ENCODE peak calls at places on chromosomes 4 and X, in six cellular contexts. One of them, this sample, is unnamed.

GRCh38 chrX:12894074-12894691 is 12.2 kb upstream of the TLR8 start:
- DNase-seq in fibroblast of lung: peak
- DNase-seq in H9: no peak
- DNase-seq in mammary epithelial cell: no peak
- DNase-seq in MM.1S: peak
- DNase-seq in GM23248: peak
- DNase-seq in this sample: peak

GRCh38 chr4:105158837-105159236 is 12.2 kb downstream of the TET2 start:
- DNase-seq in fibroblast of lung: peak
- DNase-seq in H9: no peak
- DNase-seq in mammary epithelial cell: no peak
- DNase-seq in MM.1S: no peak
- DNase-seq in GM23248: no peak
- DNase-seq in this sample: no peak

GRCh38 chr4:52640808-52641595 is 18.1 kb downstream of the USP46 start:
- DNase-seq in fibroblast of lung: peak
- DNase-seq in H9: no peak
- DNase-seq in mammary epithelial cell: peak
- DNase-seq in MM.1S: no peak
- DNase-seq in GM23248: peak
- DNase-seq in this sample: no peak

GRCh38 chrX:107677501-107677901 is 49.2 kb downstream of the PRPS1 start:
- DNase-seq in fibroblast of lung: peak
- DNase-seq in H9: no peak
- DNase-seq in mammary epithelial cell: peak
- DNase-seq in MM.1S: no peak
- DNase-seq in GM23248: peak
- DNase-seq in this sample: no peak

GRCh38 chrX:21394792-21395191 is 20.6 kb downstream of the CNKSR2 start:
- DNase-seq in fibroblast of lung: no peak
- DNase-seq in H9: no peak
- DNase-seq in mammary epithelial cell: no peak
- DNase-seq in MM.1S: no peak
- DNase-seq in GM23248: no peak
- DNase-seq in this sample: no peak

GRCh38 chr4:157702821-157703220 is 470.0 kb downstream of the GASK1B start:
- DNase-seq in fibroblast of lung: no peak
- DNase-seq in H9: no peak
- DNase-seq in mammary epithelial cell: no peak
- DNase-seq in MM.1S: no peak
- DNase-seq in GM23248: no peak
- DNase-seq in this sample: no peak

GRCh38 chr4:77012726-77013125 is 63.1 kb downstream of the CCNI start:
- DNase-seq in fibroblast of lung: peak
- DNase-seq in H9: no peak
- DNase-seq in mammary epithelial cell: no peak
- DNase-seq in MM.1S: no peak
- DNase-seq in GM23248: no peak
- DNase-seq in this sample: no peak

GRCh38 chr4:81965454-81965853 is 408.3 kb downstream of the HNRNPD start:
- DNase-seq in fibroblast of lung: no peak
- DNase-seq in H9: no peak
- DNase-seq in mammary epithelial cell: no peak
- DNase-seq in MM.1S: peak
- DNase-seq in GM23248: no peak
- DNase-seq in this sample: no peak

GRCh38 chr4:91567594-91567993 is 736.2 kb upstream of the GRID2 start:
- DNase-seq in fibroblast of lung: no peak
- DNase-seq in H9: no peak
- DNase-seq in mammary epithelial cell: no peak
- DNase-seq in MM.1S: no peak
- DNase-seq in GM23248: no peak
- DNase-seq in this sample: no peak

GRCh38 chr4:162499478-162499877 is 335.7 kb upstream of the FSTL5 start:
- DNase-seq in fibroblast of lung: no peak
- DNase-seq in H9: no peak
- DNase-seq in mammary epithelial cell: no peak
- DNase-seq in MM.1S: no peak
- DNase-seq in GM23248: peak
- DNase-seq in this sample: no peak

GRCh38 chrX:109463729-109464128 is 18.2 kb downstream of the GUCY2F start:
- DNase-seq in fibroblast of lung: no peak
- DNase-seq in H9: no peak
- DNase-seq in mammary epithelial cell: no peak
- DNase-seq in MM.1S: no peak
- DNase-seq in GM23248: no peak
- DNase-seq in this sample: no peak

GRCh38 chr4:62260256-62260655 is 1060.1 kb downstream of the ADGRL3 start:
- DNase-seq in fibroblast of lung: no peak
- DNase-seq in H9: no peak
- DNase-seq in mammary epithelial cell: no peak
- DNase-seq in MM.1S: no peak
- DNase-seq in GM23248: no peak
- DNase-seq in this sample: no peak

GRCh38 chr4:6674500-6675149 is 19.1 kb upstream of the S100P start:
- DNase-seq in fibroblast of lung: peak
- DNase-seq in H9: no peak
- DNase-seq in mammary epithelial cell: peak
- DNase-seq in MM.1S: peak
- DNase-seq in GM23248: peak
- DNase-seq in this sample: peak

GRCh38 chr4:76950846-76951321 is 1.3 kb downstream of the SEPTIN11 start:
- DNase-seq in fibroblast of lung: peak
- DNase-seq in H9: peak
- DNase-seq in mammary epithelial cell: peak
- DNase-seq in MM.1S: peak
- DNase-seq in GM23248: peak
- DNase-seq in this sample: peak

GRCh38 chrX:69165116-69165651 is at the start of gene PJA1:
- DNase-seq in fibroblast of lung: peak
- DNase-seq in H9: peak
- DNase-seq in mammary epithelial cell: peak
- DNase-seq in MM.1S: peak
- DNase-seq in GM23248: peak
- DNase-seq in this sample: peak

GRCh38 chr4:76750716-76751115 is 147.2 kb downstream of the SOWAHB start:
- DNase-seq in fibroblast of lung: no peak
- DNase-seq in H9: no peak
- DNase-seq in mammary epithelial cell: no peak
- DNase-seq in MM.1S: no peak
- DNase-seq in GM23248: no peak
- DNase-seq in this sample: no peak

GRCh38 chr4:1091561-1091995 is 21.8 kb downstream of the RNF212 start:
- DNase-seq in fibroblast of lung: no peak
- DNase-seq in H9: peak
- DNase-seq in mammary epithelial cell: no peak
- DNase-seq in MM.1S: no peak
- DNase-seq in GM23248: no peak
- DNase-seq in this sample: no peak

GRCh38 chrX:33171071-33171470 is 40.3 kb downstream of the DMD start:
- DNase-seq in fibroblast of lung: no peak
- DNase-seq in H9: no peak
- DNase-seq in mammary epithelial cell: no peak
- DNase-seq in MM.1S: no peak
- DNase-seq in GM23248: no peak
- DNase-seq in this sample: no peak

GRCh38 chr4:67939195-67939594 is 24.1 kb downstream of the TMPRSS11A start:
- DNase-seq in fibroblast of lung: no peak
- DNase-seq in H9: no peak
- DNase-seq in mammary epithelial cell: no peak
- DNase-seq in MM.1S: no peak
- DNase-seq in GM23248: no peak
- DNase-seq in this sample: no peak

GRCh38 chrX:73850124-73851013 is 287.4 kb downstream of the CHIC1 start:
- DNase-seq in fibroblast of lung: peak
- DNase-seq in H9: no peak
- DNase-seq in mammary epithelial cell: peak
- DNase-seq in MM.1S: peak
- DNase-seq in GM23248: peak
- DNase-seq in this sample: peak

GRCh38 chr4:153204247-153205027 is at the start of gene TRIM2:
- DNase-seq in fibroblast of lung: peak
- DNase-seq in H9: peak
- DNase-seq in mammary epithelial cell: no peak
- DNase-seq in MM.1S: no peak
- DNase-seq in GM23248: peak
- DNase-seq in this sample: peak

GRCh38 chr4:83503974-83504373 is 19.1 kb upstream of the ABRAXAS1 start:
- DNase-seq in fibroblast of lung: no peak
- DNase-seq in H9: no peak
- DNase-seq in mammary epithelial cell: no peak
- DNase-seq in MM.1S: no peak
- DNase-seq in GM23248: no peak
- DNase-seq in this sample: no peak

GRCh38 chr4:122045533-122045932 is 93.7 kb upstream of the TRPC3 start:
- DNase-seq in fibroblast of lung: peak
- DNase-seq in H9: no peak
- DNase-seq in mammary epithelial cell: peak
- DNase-seq in MM.1S: no peak
- DNase-seq in GM23248: peak
- DNase-seq in this sample: no peak

GRCh38 chr4:112125416-112125815 is 19.8 kb upstream of the FAM241A start:
- DNase-seq in fibroblast of lung: no peak
- DNase-seq in H9: no peak
- DNase-seq in mammary epithelial cell: no peak
- DNase-seq in MM.1S: no peak
- DNase-seq in GM23248: no peak
- DNase-seq in this sample: no peak

GRCh38 chr4:47612116-47613023 is 127.3 kb downstream of the ATP10D start:
- DNase-seq in fibroblast of lung: no peak
- DNase-seq in H9: no peak
- DNase-seq in mammary epithelial cell: peak
- DNase-seq in MM.1S: no peak
- DNase-seq in GM23248: peak
- DNase-seq in this sample: no peak

GRCh38 chr4:38815879-38816782 is 11.5 kb upstream of the TLR1 start:
- DNase-seq in fibroblast of lung: peak
- DNase-seq in H9: no peak
- DNase-seq in mammary epithelial cell: peak
- DNase-seq in MM.1S: peak
- DNase-seq in GM23248: no peak
- DNase-seq in this sample: no peak

GRCh38 chrX:2485789-2486345 is 14.9 kb downstream of the DHRSX start:
- DNase-seq in fibroblast of lung: no peak
- DNase-seq in H9: no peak
- DNase-seq in mammary epithelial cell: no peak
- DNase-seq in MM.1S: no peak
- DNase-seq in GM23248: peak
- DNase-seq in this sample: no peak

GRCh38 chrX:2485460-2485753 is 15.4 kb downstream of the DHRSX start:
- DNase-seq in fibroblast of lung: peak
- DNase-seq in H9: no peak
- DNase-seq in mammary epithelial cell: no peak
- DNase-seq in MM.1S: no peak
- DNase-seq in GM23248: no peak
- DNase-seq in this sample: no peak

GRCh38 chrX:2487366-2487765 is 13.4 kb downstream of the DHRSX start:
- DNase-seq in fibroblast of lung: no peak
- DNase-seq in H9: no peak
- DNase-seq in mammary epithelial cell: no peak
- DNase-seq in MM.1S: no peak
- DNase-seq in GM23248: no peak
- DNase-seq in this sample: no peak

GRCh38 chrX:2484721-2485459 is 15.9 kb downstream of the DHRSX start:
- DNase-seq in fibroblast of lung: peak
- DNase-seq in H9: no peak
- DNase-seq in mammary epithelial cell: no peak
- DNase-seq in MM.1S: no peak
- DNase-seq in GM23248: peak
- DNase-seq in this sample: no peak

GRCh38 chrX:2486476-2487133 is 14.2 kb downstream of the DHRSX start:
- DNase-seq in fibroblast of lung: no peak
- DNase-seq in H9: no peak
- DNase-seq in mammary epithelial cell: no peak
- DNase-seq in MM.1S: no peak
- DNase-seq in GM23248: no peak
- DNase-seq in this sample: no peak
- H3K9ac ChIP-seq in fibroblast of lung: no peak
- H3K9ac ChIP-seq in H9: no peak
- H3K9ac ChIP-seq in mammary epithelial cell: no peak
- H3K9ac ChIP-seq in MM.1S: no peak
- H3K9ac ChIP-seq in GM23248: peak
- H3K9ac ChIP-seq in this sample: no peak

GRCh38 chr4:139815646-139816601 is 150.3 kb downstream of the MGST2 start:
- DNase-seq in fibroblast of lung: peak
- DNase-seq in H9: peak
- DNase-seq in mammary epithelial cell: no peak
- DNase-seq in MM.1S: no peak
- DNase-seq in GM23248: peak
- DNase-seq in this sample: no peak
- H3K9ac ChIP-seq in fibroblast of lung: peak
- H3K9ac ChIP-seq in H9: peak
- H3K9ac ChIP-seq in mammary epithelial cell: no peak
- H3K9ac ChIP-seq in MM.1S: no peak
- H3K9ac ChIP-seq in GM23248: peak
- H3K9ac ChIP-seq in this sample: no peak

GRCh38 chr4:94976371-94977011 is 218.7 kb downstream of the BMPR1B start:
- DNase-seq in fibroblast of lung: peak
- DNase-seq in H9: no peak
- DNase-seq in mammary epithelial cell: peak
- DNase-seq in MM.1S: no peak
- DNase-seq in GM23248: peak
- DNase-seq in this sample: no peak
- H3K9ac ChIP-seq in fibroblast of lung: no peak
- H3K9ac ChIP-seq in H9: no peak
- H3K9ac ChIP-seq in mammary epithelial cell: no peak
- H3K9ac ChIP-seq in MM.1S: no peak
- H3K9ac ChIP-seq in GM23248: no peak
- H3K9ac ChIP-seq in this sample: no peak

GRCh38 chr4:15811703-15812325 is 33.7 kb downstream of the CD38 start:
- DNase-seq in fibroblast of lung: no peak
- DNase-seq in H9: no peak
- DNase-seq in mammary epithelial cell: no peak
- DNase-seq in MM.1S: no peak
- DNase-seq in GM23248: no peak
- DNase-seq in this sample: no peak

GRCh38 chr4:15805583-15806517 is 27.7 kb downstream of the CD38 start:
- DNase-seq in fibroblast of lung: peak
- DNase-seq in H9: peak
- DNase-seq in mammary epithelial cell: peak
- DNase-seq in MM.1S: peak
- DNase-seq in GM23248: peak
- DNase-seq in this sample: peak

GRCh38 chr4:15809058-15809457 is 30.9 kb downstream of the CD38 start:
- DNase-seq in fibroblast of lung: no peak
- DNase-seq in H9: no peak
- DNase-seq in mammary epithelial cell: no peak
- DNase-seq in MM.1S: peak
- DNase-seq in GM23248: no peak
- DNase-seq in this sample: no peak

GRCh38 chr4:15809473-15809872 is 31.3 kb downstream of the CD38 start:
- DNase-seq in fibroblast of lung: no peak
- DNase-seq in H9: no peak
- DNase-seq in mammary epithelial cell: no peak
- DNase-seq in MM.1S: no peak
- DNase-seq in GM23248: no peak
- DNase-seq in this sample: no peak
- H3K9ac ChIP-seq in fibroblast of lung: no peak
- H3K9ac ChIP-seq in H9: no peak
- H3K9ac ChIP-seq in mammary epithelial cell: no peak
- H3K9ac ChIP-seq in MM.1S: peak
- H3K9ac ChIP-seq in GM23248: no peak
- H3K9ac ChIP-seq in this sample: no peak

GRCh38 chr4:150164055-150164454 is 85.8 kb downstream of the DCLK2 start:
- DNase-seq in fibroblast of lung: no peak
- DNase-seq in H9: no peak
- DNase-seq in mammary epithelial cell: no peak
- DNase-seq in MM.1S: no peak
- DNase-seq in GM23248: no peak
- DNase-seq in this sample: no peak
- H3K9ac ChIP-seq in fibroblast of lung: no peak
- H3K9ac ChIP-seq in H9: no peak
- H3K9ac ChIP-seq in mammary epithelial cell: no peak
- H3K9ac ChIP-seq in MM.1S: no peak
- H3K9ac ChIP-seq in GM23248: no peak
- H3K9ac ChIP-seq in this sample: no peak